ENCODE peak calls at places on chromosomes 11 and 22, in ten cellular contexts. O is KBM-7; Y is choroid plexus epithelial cell; K is activated CD4-positive, CD25-positive, alpha-beta regulatory T cell; A is B cell; X is AG04449; G is activated CD4-positive, alpha-beta T cell treated with anti-CD3 and anti-CD28 coated beads, Interleukin-2, amount 50 U/mL, for 24 hours; I is cardiac septum; L is dermis microvascular lymphatic vessel endothelial cell; J is MV-4-11. V is an unnamed sample.

GRCh38 chr22:38872831-38873248 is 824 bp upstream of the CBX6 start:
- DNase-seq in O (no peak), Y (peak), K (no peak), A (no peak), X (no peak), G (no peak), I (peak), L (peak), J (no peak), V (peak)

GRCh38 chr11:127003260-127003981 is 2.9 kb upstream of the KIRREL3 start:
- DNase-seq in O (peak), Y (no peak), K (no peak), A (no peak), X (no peak), G (no peak), I (no peak), L (no peak), J (no peak), V (no peak)

GRCh38 chr11:28903716-28904115 is 795.5 kb downstream of the METTL15 start:
- DNase-seq in O (no peak), Y (peak), K (no peak), A (no peak), X (no peak), G (no peak), I (no peak), L (peak), J (no peak), V (no peak)

GRCh38 chr11:64546600-64546999 is 44.4 kb upstream of the SLC22A12 start:
- DNase-seq in O (no peak), Y (no peak), K (no peak), A (no peak), X (no peak), G (no peak), I (no peak), L (no peak), J (no peak), V (no peak)

GRCh38 chr11:20474176-20474950 is 86.8 kb downstream of the PRMT3 start:
- DNase-seq in O (peak), Y (no peak), K (no peak), A (no peak), X (no peak), G (no peak), I (no peak), L (peak), J (no peak), V (no peak)

GRCh38 chr11:117479372-117479771 is 151.7 kb downstream of the CEP164 start:
- DNase-seq in O (no peak), Y (no peak), K (no peak), A (no peak), X (no peak), G (no peak), I (no peak), L (no peak), J (no peak), V (no peak)

GRCh38 chr11:70625921-70626518 is 227.7 kb downstream of the CTTN start:
- DNase-seq in O (no peak), Y (no peak), K (no peak), A (no peak), X (no peak), G (no peak), I (no peak), L (no peak), J (no peak), V (no peak)

GRCh38 chr11:76131585-76131984 is 74.7 kb downstream of the WNT11 start:
- DNase-seq in O (no peak), Y (no peak), K (no peak), A (no peak), X (no peak), G (no peak), I (no peak), L (no peak), J (no peak), V (no peak)

GRCh38 chr22:42231929-42232328 is 38.5 kb downstream of the TCF20 start:
- DNase-seq in O (no peak), Y (no peak), K (no peak), A (no peak), X (no peak), G (no peak), I (no peak), L (no peak), J (no peak), V (no peak)

GRCh38 chr11:105092255-105093239 is 47.0 kb downstream of the CARD18 start:
- DNase-seq in O (peak), Y (no peak), K (no peak), A (no peak), X (no peak), G (no peak), I (no peak), L (no peak), J (peak), V (no peak)

GRCh38 chr11:129041611-129042018 is 98.9 kb upstream of the TP53AIP1 start:
- DNase-seq in O (no peak), Y (no peak), K (no peak), A (no peak), X (no peak), G (no peak), I (no peak), L (no peak), J (no peak), V (no peak)

GRCh38 chr22:21677606-21678443 is 12.0 kb downstream of the PPIL2 start:
- DNase-seq in O (no peak), Y (peak), K (no peak), A (no peak), X (no peak), G (no peak), I (no peak), L (no peak), J (no peak), V (no peak)

GRCh38 chr22:50191041-50191740 is 5.5 kb downstream of the TRABD start:
- DNase-seq in O (peak), Y (no peak), K (peak), A (peak), X (no peak), G (no peak), I (peak), L (no peak), J (peak), V (no peak)